ENCODE peak calls at places on chromosomes 11 and 22, in nine cellular contexts. I is sigmoid colon; J is effector CD4-positive, alpha-beta T cell; M is stromal cell of bone marrow; B is GM12865; O is NCI-H1092; L is left colon; X is hepatic stellate cell; Y is mesendoderm. S is an unnamed sample.

GRCh38 chr11:44833869-44834452 is 107.2 kb downstream of the TSPAN18 start:
- DNase-seq in I (no peak), J (no peak), M (no peak), B (no peak), O (no peak), L (no peak), X (no peak), Y (peak; percentile 60), S (no peak)

GRCh38 chr22:39487826-39488520 is 14.1 kb upstream of the MIEF1 start:
- DNase-seq in I (peak; percentile 58), J (no peak), M (no peak), B (no peak), O (no peak), L (no peak), X (no peak), Y (no peak), S (no peak)

GRCh38 chr22:45499746-45500145 is 2.9 kb upstream of the FBLN1 start:
- DNase-seq in I (peak; percentile 92), J (no peak), M (no peak), B (no peak), O (no peak), L (peak; percentile 56), X (peak; percentile 6), Y (peak; percentile 69), S (no peak)

GRCh38 chr11:126891556-126892217 is 108.9 kb downstream of the KIRREL3 start:
- DNase-seq in I (no peak), J (no peak), M (peak; percentile 36), B (no peak), O (no peak), L (no peak), X (peak; percentile 42), Y (no peak), S (peak; percentile 10)

GRCh38 chr11:68839953-68840641 is 1.6 kb downstream of the CPT1A start:
- DNase-seq in I (no peak), J (no peak), M (no peak), B (peak; percentile 74), O (no peak), L (peak; percentile 46), X (no peak), Y (peak; percentile 54), S (peak; percentile 12)

GRCh38 chr11:11533057-11533456 is 88.7 kb downstream of the GALNT18 start:
- DNase-seq in I (no peak), J (no peak), M (no peak), B (no peak), O (no peak), L (no peak), X (no peak), Y (no peak), S (no peak)

GRCh38 chr11:94802501-94802900 is 34.3 kb downstream of the AMOTL1 start:
- DNase-seq in I (no peak), J (no peak), M (peak; percentile 34), B (no peak), O (no peak), L (no peak), X (no peak), Y (no peak), S (no peak)

GRCh38 chr22:42769574-42770447 is 49.1 kb upstream of the A4GALT start:
- DNase-seq in I (peak; percentile 85), J (no peak), M (peak; percentile 71), B (peak; percentile 91), O (no peak), L (peak; percentile 42), X (peak; percentile 97), Y (no peak), S (peak; percentile 63)

GRCh38 chr11:126647735-126648134 is 292.2 kb downstream of the ST3GAL4 start:
- DNase-seq in I (no peak), J (no peak), M (peak; percentile 74), B (no peak), O (no peak), L (no peak), X (peak; percentile 84), Y (peak; percentile 30), S (peak; percentile 85)

GRCh38 chr11:46918087-46918751 is at the start of gene LRP4:
- DNase-seq in I (peak; percentile 68), J (no peak), M (no peak), B (peak; percentile 16), O (no peak), L (peak; percentile 42), X (peak; percentile 41), Y (peak; percentile 55), S (no peak)

S was measured in HFFc6.